ENCODE peak calls at places on chromosome 5, in nine cellular contexts. H, F, P, J, I, K, D, Y and B are unnamed samples.

GRCh38 chr5:50969207-50970145 is 303.0 kb downstream of the PARP8 start:
- DNase-seq in D (peak), I (no peak), K (no peak), Y (no peak), F (no peak), J (no peak), P (peak), H (no peak), B (no peak)

GRCh38 chr5:35457912-35458823 is 159.5 kb upstream of the SPEF2 start:
- DNase-seq in K (no peak), I (no peak), Y (no peak), J (no peak), H (no peak), D (no peak), P (no peak), F (no peak), B (no peak)

GRCh38 chr5:10534491-10535236 is 29.2 kb upstream of the ANKRD33B start:
- DNase-seq in D (no peak), P (no peak), H (no peak), J (no peak), K (no peak), I (no peak), F (no peak), Y (peak), B (no peak)

GRCh38 chr5:151026088-151026487 is 5.7 kb downstream of the GPX3 start:
- DNase-seq in Y (no peak), K (no peak), J (no peak), P (no peak), F (no peak), H (no peak), I (no peak), D (no peak), B (no peak)

GRCh38 chr5:5372511-5372910 is 50.0 kb upstream of the ICE1 start:
- DNase-seq in K (no peak), F (no peak), D (no peak), P (peak), I (no peak), Y (no peak), H (no peak), J (no peak), B (no peak)

GRCh38 chr5:176132471-176133288 is 105.5 kb upstream of the SIMC1 start:
- DNase-seq in P (no peak), I (no peak), J (no peak), Y (no peak), D (no peak), K (no peak), F (no peak), H (no peak), B (no peak)

GRCh38 chr5:14322437-14323187 is 179.5 kb downstream of the TRIO start:
- DNase-seq in P (no peak), F (no peak), J (no peak), K (no peak), I (no peak), D (no peak), H (no peak), Y (no peak), B (no peak)

GRCh38 chr5:10607023-10607665 is 43.3 kb downstream of the ANKRD33B start:
- DNase-seq in H (no peak), D (peak), Y (no peak), K (no peak), P (no peak), J (no peak), F (no peak), I (no peak), B (peak)

GRCh38 chr5:150068071-150068470 is 18.3 kb downstream of the CSF1R start:
- DNase-seq in D (no peak), P (no peak), H (no peak), I (no peak), Y (no peak), K (no peak), F (no peak), J (no peak), B (no peak)